ENCODE peak calls at places on chromosomes 11 and 22, in five cellular contexts. O, I, Y, T and F are unnamed samples.

GRCh38 chr11:106077609-106078517 is at the start of gene AASDHPPT:
- DNase-seq in Y (peak), I (no peak), T (peak), O (peak), F (peak)

GRCh38 chr11:59191899-59192298 is 20.0 kb downstream of the DTX4 start:
- DNase-seq in T (no peak), I (no peak), Y (no peak), O (no peak), F (no peak)

GRCh38 chr22:35633520-35633919 is 14.7 kb upstream of the APOL6 start:
- DNase-seq in I (no peak), T (no peak), Y (no peak), O (no peak), F (no peak)

GRCh38 chr11:57546869-57547518 is 9.6 kb downstream of the SMTNL1 start:
- DNase-seq in O (no peak), Y (peak), I (no peak), T (no peak), F (peak)

GRCh38 chr22:24059121-24059520 is 48.0 kb downstream of the CABIN1 start:
- DNase-seq in I (no peak), T (no peak), O (no peak), Y (peak), F (peak)

GRCh38 chr11:14350716-14351238 is 8.2 kb downstream of the RRAS2 start:
- DNase-seq in I (no peak), O (no peak), T (no peak), Y (no peak), F (no peak)

GRCh38 chr11:1279674-1280055 is 29.8 kb downstream of the TOLLIP start:
- DNase-seq in Y (no peak), O (no peak), T (no peak), I (no peak), F (no peak)

GRCh38 chr11:64044730-64045386 is 9.1 kb downstream of the FLRT1 start:
- DNase-seq in Y (no peak), T (no peak), O (no peak), I (no peak), F (no peak)

GRCh38 chr11:61128947-61129346 is 26.7 kb downstream of the CD5 start:
- DNase-seq in Y (no peak), O (no peak), T (no peak), I (no peak), F (no peak)

GRCh38 chr11:34296412-34296811 is 61.4 kb downstream of the ABTB2 start:
- DNase-seq in O (no peak), I (no peak), T (no peak), Y (no peak), F (no peak)

GRCh38 chr11:111586305-111586915 is 15.8 kb upstream of the SIK2 start:
- DNase-seq in O (peak), Y (peak), I (no peak), T (peak), F (peak)

GRCh38 chr22:38870791-38871359 is 1.1 kb downstream of the CBX6 start:
- DNase-seq in I (no peak), T (no peak), O (no peak), Y (no peak), F (no peak)

GRCh38 chr11:126138636-126139540 is 72.6 kb downstream of the RPUSD4 start:
- DNase-seq in Y (no peak), O (no peak), I (no peak), T (no peak), F (no peak)

GRCh38 chr22:37449281-37449680 is 22.0 kb upstream of the ELFN2 start:
- DNase-seq in I (no peak), Y (no peak), T (no peak), O (no peak), F (no peak)

GRCh38 chr11:91819195-91819594 is 405.4 kb upstream of the FAT3 start:
- DNase-seq in Y (no peak), I (no peak), O (no peak), T (no peak), F (no peak)

GRCh38 chr22:32444068-32444467 is 20.2 kb downstream of the BPIFC start:
- DNase-seq in I (no peak), T (peak), O (no peak), Y (no peak), F (peak)

GRCh38 chr11:77381749-77382693 is 80.5 kb upstream of the GDPD4 start:
- DNase-seq in O (no peak), I (no peak), T (no peak), Y (peak), F (no peak)

GRCh38 chr22:38872172-38872830 is at the start of gene CBX6:
- DNase-seq in O (peak), T (peak), Y (peak), I (peak), F (peak)

GRCh38 chr22:29733362-29734322 is 13.8 kb downstream of the CABP7 start:
- DNase-seq in I (no peak), Y (no peak), O (no peak), T (no peak), F (peak)

GRCh38 chr22:29734429-29734828 is 14.6 kb downstream of the CABP7 start:
- DNase-seq in O (no peak), Y (no peak), I (no peak), T (no peak), F (no peak)

GRCh38 chr22:29737251-29738117 is 17.7 kb downstream of the CABP7 start:
- DNase-seq in T (no peak), O (no peak), I (no peak), Y (no peak), F (no peak)

GRCh38 chr22:29738118-29738815 is 18.5 kb downstream of the CABP7 start:
- DNase-seq in O (no peak), Y (no peak), I (no peak), T (no peak), F (no peak)

DNA sequence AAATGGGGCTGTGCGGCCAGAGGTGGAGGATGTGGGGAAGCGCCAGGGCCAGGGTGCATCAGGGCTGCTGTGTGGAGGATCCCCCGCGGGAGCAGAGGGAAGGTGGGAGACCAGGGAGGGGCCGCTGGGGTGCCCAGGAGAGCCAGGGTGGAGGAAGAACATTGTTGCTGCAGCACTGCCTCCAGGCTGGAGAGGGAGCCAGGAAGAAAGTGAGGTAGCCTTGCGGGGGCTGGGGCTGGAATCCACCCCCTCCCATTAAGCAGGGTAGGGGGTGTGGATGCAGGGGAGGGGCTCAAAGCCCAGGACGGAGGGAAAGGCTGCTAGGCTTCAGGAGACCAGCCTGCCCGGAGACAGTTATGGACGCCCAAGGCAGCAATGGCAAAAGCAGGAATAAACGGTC is 15.1 kb downstream of the CABP7 start:
- DNase-seq in I (no peak), O (no peak), Y (no peak), T (no peak), F (no peak)
- TF ChIP-seq CTCF in I (peak), O (no peak), Y (no peak), T (no peak), F (no peak)

GRCh38 chr11:132523929-132524328 is 1008.4 kb downstream of the OPCML start:
- DNase-seq in I (no peak), O (no peak), T (no peak), Y (no peak), F (no peak)
- TF ChIP-seq CTCF in I (peak), O (no peak), T (no peak), Y (no peak), F (no peak)

GRCh38 chr11:69092263-69092662 is 43.5 kb downstream of the TPCN2 start:
- DNase-seq in O (no peak), I (no peak), Y (no peak), T (no peak), F (no peak)
- TF ChIP-seq CTCF in O (no peak), I (no peak), Y (no peak), T (no peak), F (no peak)

GRCh38 chr22:27726726-27727449 is 74.7 kb downstream of the MN1 start:
- DNase-seq in I (no peak), T (no peak), Y (no peak), O (peak), F (peak)
- TF ChIP-seq CTCF in I (no peak), T (no peak), Y (no peak), O (no peak), F (no peak)

DNA sequence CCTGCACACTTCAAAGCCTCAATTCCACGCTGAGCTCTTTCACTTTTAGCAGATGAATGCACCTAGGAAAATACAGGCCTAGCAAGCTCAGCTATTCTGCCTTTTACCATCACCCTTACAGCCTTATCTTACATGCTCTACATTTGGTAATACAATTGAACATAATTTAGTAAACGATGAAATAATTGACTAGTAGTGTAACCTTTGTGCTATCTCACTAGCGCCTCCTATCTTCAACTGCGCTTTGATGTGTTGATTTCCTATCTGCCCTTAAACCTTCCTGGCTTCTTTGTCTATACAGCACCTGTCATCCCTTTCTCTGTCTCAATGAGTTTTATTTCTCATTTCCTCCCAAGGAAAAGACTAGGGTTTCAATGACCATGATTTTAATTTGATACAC is 149.7 kb downstream of the LRRC4C start:
- DNase-seq in O (no peak), Y (no peak), I (no peak), T (no peak), F (no peak)
- TF ChIP-seq CTCF in O (no peak), Y (no peak), I (peak), T (peak), F (peak)

DNA sequence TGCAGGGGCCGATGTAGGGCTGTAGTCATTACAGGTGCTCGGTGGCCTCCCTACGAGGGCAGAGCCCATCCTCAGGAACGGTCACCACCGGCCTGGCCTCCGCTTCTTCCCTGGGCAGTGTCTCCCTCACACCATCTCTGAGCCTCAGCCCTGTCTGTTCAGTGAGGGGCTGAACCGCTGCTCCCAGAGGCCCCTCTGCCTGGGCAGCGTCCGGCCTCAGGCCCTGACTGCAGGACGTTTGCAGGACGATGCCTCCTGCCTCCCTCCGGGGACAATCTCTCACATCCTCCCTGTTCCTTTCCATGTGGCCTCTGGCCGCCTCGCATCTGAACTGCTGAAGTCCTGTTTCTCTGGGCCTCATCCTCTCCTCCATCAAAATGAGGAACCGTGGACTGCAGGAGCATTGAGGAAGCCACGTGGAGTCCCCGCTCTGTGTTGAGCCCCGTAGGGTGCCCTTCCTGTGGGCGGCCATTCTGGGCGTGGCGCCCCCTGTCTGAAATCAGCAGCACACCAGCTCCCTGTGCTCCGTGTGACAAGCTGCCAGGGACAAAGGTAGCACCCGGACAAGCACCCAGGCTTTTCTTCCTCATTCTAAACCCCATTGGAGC is 933.5 kb downstream of the BRD1 start:
- DNase-seq in I (no peak), Y (no peak), T (peak), O (no peak), F (no peak)
- TF ChIP-seq CTCF in I (peak), Y (peak), T (peak), O (no peak), F (no peak)